ENCODE peak calls at places on chromosome 3, in six cellular contexts. O is stimulated activated CD8-positive, alpha-beta memory T cell treated with anti-CD3 and anti-CD28 coated beads, Interleukin-7, amount 100 ng/mL, for 24 hours; Z is bronchial epithelial cell; V is AG04450; G is GM20000; N is activated T-cell treated with anti-CD3 and anti-CD28 coated beads for 1 hour. U is an unnamed sample.

GRCh38 chr3:111954228-111954990 is 24.4 kb upstream of the ABHD10 start:
- DNase-seq in O (no peak), G (no peak), N (no peak), V (no peak), Z (no peak), U (no peak)

GRCh38 chr3:48609088-48610005 is at the start of gene UQCRC1:
- DNase-seq in N (peak; percentile 90), O (peak; percentile 82), V (peak; percentile 82), G (peak; percentile 97), Z (peak; percentile 84), U (peak; percentile 97)

GRCh38 chr3:23945653-23945902 is 492 bp downstream of the NR1D2 start:
- DNase-seq in O (no peak), Z (no peak), N (no peak), G (no peak), V (no peak), U (no peak)

GRCh38 chr3:123740391-123740822 is 143.7 kb downstream of the MYLK start:
- DNase-seq in V (no peak), G (no peak), O (no peak), Z (peak; percentile 91), N (no peak), U (no peak)

GRCh38 chr3:71391361-71391760 is 192.2 kb downstream of the FOXP1 start:
- DNase-seq in N (no peak), O (no peak), G (no peak), V (no peak), Z (no peak), U (no peak)

GRCh38 chr3:46089237-46090011 is 62.1 kb upstream of the XCR1 start:
- DNase-seq in O (no peak), G (peak; percentile 38), Z (peak; percentile 95), V (peak; percentile 65), N (no peak), U (peak; percentile 14)

GRCh38 chr3:172673210-172673679 is 37.6 kb downstream of the NCEH1 start:
- DNase-seq in G (peak; percentile 42), Z (peak; percentile 84), O (peak; percentile 27), N (peak; percentile 16), V (no peak), U (no peak)

GRCh38 chr3:182370949-182371348 is 422.4 kb upstream of the ATP11B start:
- DNase-seq in O (no peak), Z (peak; percentile 91), N (no peak), V (no peak), G (no peak), U (no peak)

GRCh38 chr3:171845541-171846284 is 2.6 kb downstream of the TMEM212 start:
- DNase-seq in Z (no peak), O (no peak), G (no peak), N (no peak), V (no peak), U (no peak)

GRCh38 chr3:132488136-132488535 is 70.8 kb downstream of the DNAJC13 start:
- DNase-seq in N (no peak), V (no peak), G (no peak), O (no peak), Z (no peak), U (no peak)

GRCh38 chr3:81459733-81460132 is 301.7 kb downstream of the GBE1 start:
- DNase-seq in O (no peak), V (no peak), Z (no peak), G (no peak), N (no peak), U (no peak)

GRCh38 chr3:16548721-16549120 is 35.2 kb upstream of the RFTN1 start:
- DNase-seq in G (no peak), Z (peak; percentile 95), V (peak; percentile 20), N (no peak), O (no peak), U (no peak)

U was measured in HTR-8/SVneo.